ENCODE peak calls at places on chromosome 15, in eight cellular contexts. C is HFFc6, N is anterior cingulate cortex, A is neural crest cell, V is NCI-H1092, I is T-helper 2 cell, Y is fibroblast of pulmonary artery, H is PC-3. W is an unnamed sample.

GRCh38 chr15:68784206-68784605 is 36.5 kb downstream of the ANP32A start:
- DNase-seq in C (no peak), N (no peak), A (no peak), V (no peak), I (no peak), Y (no peak), H (no peak), W (no peak)

GRCh38 chr15:84648539-84648938 is 5.5 kb downstream of the WDR73 start:
- DNase-seq in C (peak), N (no peak), A (no peak), V (no peak), I (no peak), Y (no peak), H (no peak), W (no peak)

GRCh38 chr15:60480149-60480548 is 1.2 kb upstream of the ICE2 start:
- DNase-seq in C (no peak), N (no peak), A (no peak), V (no peak), I (no peak), Y (no peak), H (no peak), W (no peak)

GRCh38 chr15:88872106-88872505 is 23.2 kb downstream of the HAPLN3 start:
- DNase-seq in C (no peak), N (no peak), A (no peak), V (no peak), I (no peak), Y (no peak), H (no peak), W (no peak)

GRCh38 chr15:66388057-66388363 is 1.3 kb downstream of the MAP2K1 start:
- DNase-seq in C (no peak), N (no peak), A (no peak), V (no peak), I (no peak), Y (no peak), H (no peak), W (no peak)

GRCh38 chr15:28164876-28165275 is 65.8 kb upstream of the OCA2 start:
- DNase-seq in C (no peak), N (no peak), A (no peak), V (no peak), I (no peak), Y (no peak), H (no peak), W (no peak)

GRCh38 chr15:75065467-75065850 is 42.1 kb downstream of the PPCDC start:
- DNase-seq in C (no peak), N (no peak), A (no peak), V (peak), I (no peak), Y (no peak), H (peak), W (no peak)

GRCh38 chr15:29669823-29670222 is 152.4 kb downstream of the TJP1 start:
- DNase-seq in C (peak), N (no peak), A (no peak), V (no peak), I (no peak), Y (peak), H (peak), W (no peak)

GRCh38 chr15:80825361-80826030 is 46.3 kb downstream of the CEMIP start:
- DNase-seq in C (no peak), N (no peak), A (no peak), V (peak), I (no peak), Y (no peak), H (no peak), W (peak)

W was measured in hippocampal formation.